ENCODE peak calls at places on chromosomes 1 and 21, in seven cellular contexts. S is GM23338, W is adrenal gland, H is amygdala, B is NCI-H2081, J is AG04449, T is NCI-H1092 treated with DMSO at 0.1 percent for 48 hours. R is an unnamed sample.

GRCh38 chr1:6359568-6360496 is 33.7 kb downstream of the ACOT7 start:
- DNase-seq in H (no peak), T (no peak), B (no peak), W (peak), S (peak), J (no peak), R (no peak)

GRCh38 chr21:14683021-14683420 is 136.9 kb upstream of the SAMSN1 start:
- DNase-seq in S (no peak), B (no peak), W (no peak), J (no peak), H (no peak), T (no peak), R (no peak)

GRCh38 chr1:201828451-201828819 is 522 bp upstream of the IPO9 start:
- DNase-seq in H (no peak), J (no peak), T (no peak), W (no peak), B (no peak), S (no peak), R (no peak)

GRCh38 chr1:24586970-24587820 is 31.3 kb downstream of the NCMAP start:
- DNase-seq in B (peak), T (peak), J (peak), W (peak), H (peak), S (peak), R (peak)

GRCh38 chr1:115215703-115216521 is 122.1 kb downstream of the NGF start:
- DNase-seq in W (no peak), H (no peak), S (peak), T (no peak), J (no peak), B (no peak), R (no peak)

GRCh38 chr1:203368624-203369451 is 17.9 kb upstream of the FMOD start:
- DNase-seq in W (peak), S (no peak), T (peak), B (no peak), H (no peak), J (peak), R (peak)

GRCh38 chr1:218705911-218706893 is 361.1 kb downstream of the TGFB2 start:
- DNase-seq in W (no peak), J (peak), B (no peak), T (no peak), S (no peak), H (no peak), R (no peak)

GRCh38 chr1:58814251-58815068 is 30.6 kb upstream of the JUN start:
- DNase-seq in J (no peak), H (no peak), B (no peak), T (no peak), S (peak), W (peak), R (no peak)

GRCh38 chr1:223878598-223879325 is 33.0 kb upstream of the TP53BP2 start:
- DNase-seq in B (no peak), H (no peak), T (no peak), J (no peak), W (no peak), S (no peak), R (no peak)

GRCh38 chr1:219264557-219264956 is 90.9 kb downstream of the LYPLAL1 start:
- DNase-seq in S (peak), T (peak), J (no peak), W (no peak), B (peak), H (no peak), R (no peak)

GRCh38 chr21:33039542-33039941 is 13.8 kb downstream of the OLIG2 start:
- DNase-seq in B (no peak), W (no peak), J (no peak), S (peak), T (no peak), H (peak), R (peak)

GRCh38 chr1:26290416-26291261 is 10.8 kb downstream of the SH3BGRL3 start:
- DNase-seq in T (no peak), W (peak), J (no peak), H (no peak), S (peak), B (no peak), R (no peak)

GRCh38 chr1:202501281-202501680 is 152.8 kb downstream of the PPP1R12B start:
- DNase-seq in T (peak), H (peak), B (peak), S (peak), W (no peak), J (no peak), R (peak)

GRCh38 chr1:172167801-172168596 is 252.5 kb upstream of the C1orf105 start:
- DNase-seq in T (peak), S (no peak), H (peak), W (peak), J (no peak), B (peak), R (peak)

GRCh38 chr1:89692601-89693503 is 59.9 kb downstream of the LRRC8C start:
- DNase-seq in T (no peak), J (no peak), S (no peak), B (no peak), W (no peak), H (no peak), R (no peak)

GRCh38 chr21:21740207-21740606 is 742.0 kb downstream of the NCAM2 start:
- DNase-seq in S (no peak), B (no peak), J (no peak), T (no peak), W (no peak), H (no peak), R (no peak)

GRCh38 chr1:221606216-221606615 is 135.7 kb downstream of the DUSP10 start:
- DNase-seq in H (no peak), W (no peak), S (no peak), T (no peak), J (no peak), B (no peak), R (no peak)

GRCh38 chr1:168234846-168235547 is 9.2 kb downstream of the SFT2D2 start:
- DNase-seq in H (no peak), W (no peak), T (peak), S (peak), J (no peak), B (peak), R (peak)

GRCh38 chr1:202860744-202861419 is 28.1 kb downstream of the RABIF start:
- DNase-seq in W (peak), B (peak), S (peak), J (no peak), T (peak), H (no peak), R (peak)

GRCh38 chr21:37896788-37897187 is 19.5 kb downstream of the KCNJ6 start:
- DNase-seq in H (no peak), B (no peak), S (no peak), T (peak), J (no peak), W (no peak), R (peak)

GRCh38 chr1:4500441-4500840 is 154.0 kb upstream of the AJAP1 start:
- DNase-seq in S (no peak), T (no peak), W (no peak), B (no peak), H (no peak), J (no peak), R (no peak)

GRCh38 chr1:91440845-91441244 is 36.2 kb upstream of the HFM1 start:
- DNase-seq in W (no peak), J (no peak), H (no peak), S (no peak), B (no peak), T (peak), R (no peak)

GRCh38 chr1:155050560-155051341 is at the start of gene ADAM15:
- DNase-seq in J (no peak), W (peak), S (peak), B (peak), T (peak), H (peak), R (peak)

GRCh38 chr1:179095377-179095776 is 13.5 kb downstream of the TOR3A start:
- DNase-seq in J (no peak), T (no peak), B (no peak), W (peak), S (no peak), H (no peak), R (no peak)